ENCODE peak calls at places on chromosome 17, in six cellular contexts. One of them, this sample, is unnamed.
A peak's percentile ranks its signal among the peaks of the same experiment; 100 is the strongest.

GRCh38 chr17:81444610-81445339 is 49.5 kb downstream of the BAHCC1 start:
- DNase-seq in AG10803: no peak
- DNase-seq in psoas muscle: no peak
- DNase-seq in NCI-H1105 treated with DMSO at 0.1 percent for 48 hours: no peak
- DNase-seq in GM18507: no peak
- DNase-seq in stimulated activated naive CD4-positive, alpha-beta T cell: no peak
- DNase-seq in this sample: no peak

GRCh38 chr17:63961355-63962207 is 11.1 kb downstream of the SCN4A start:
- DNase-seq in NCI-H1105 treated with DMSO at 0.1 percent for 48 hours: no peak
- DNase-seq in AG10803: peak; percentile 37
- DNase-seq in stimulated activated naive CD4-positive, alpha-beta T cell: peak; percentile 44
- DNase-seq in psoas muscle: peak; percentile 95
- DNase-seq in GM18507: no peak
- DNase-seq in this sample: peak; percentile 8

GRCh38 chr17:29836643-29837042 is 93.4 kb downstream of the SSH2 start:
- DNase-seq in GM18507: no peak
- DNase-seq in NCI-H1105 treated with DMSO at 0.1 percent for 48 hours: no peak
- DNase-seq in stimulated activated naive CD4-positive, alpha-beta T cell: no peak
- DNase-seq in psoas muscle: no peak
- DNase-seq in AG10803: peak; percentile 60
- DNase-seq in this sample: peak; percentile 21

GRCh38 chr17:77460514-77461046 is 319.8 kb downstream of the SEC14L1 start:
- DNase-seq in GM18507: no peak
- DNase-seq in NCI-H1105 treated with DMSO at 0.1 percent for 48 hours: no peak
- DNase-seq in stimulated activated naive CD4-positive, alpha-beta T cell: no peak
- DNase-seq in psoas muscle: peak; percentile 40
- DNase-seq in AG10803: no peak
- DNase-seq in this sample: no peak

GRCh38 chr17:10821770-10822169 is 16.1 kb downstream of the PIRT start:
- DNase-seq in stimulated activated naive CD4-positive, alpha-beta T cell: no peak
- DNase-seq in AG10803: no peak
- DNase-seq in NCI-H1105 treated with DMSO at 0.1 percent for 48 hours: no peak
- DNase-seq in psoas muscle: no peak
- DNase-seq in GM18507: no peak
- DNase-seq in this sample: no peak

GRCh38 chr17:3888343-3889171 is 4.3 kb downstream of the CAMKK1 start:
- DNase-seq in AG10803: peak; percentile 94
- DNase-seq in stimulated activated naive CD4-positive, alpha-beta T cell: no peak
- DNase-seq in NCI-H1105 treated with DMSO at 0.1 percent for 48 hours: no peak
- DNase-seq in GM18507: no peak
- DNase-seq in psoas muscle: peak; percentile 90
- DNase-seq in this sample: peak; percentile 95

GRCh38 chr17:12201294-12201693 is 180.6 kb downstream of the MAP2K4 start:
- DNase-seq in GM18507: no peak
- DNase-seq in NCI-H1105 treated with DMSO at 0.1 percent for 48 hours: no peak
- DNase-seq in AG10803: no peak
- DNase-seq in psoas muscle: no peak
- DNase-seq in stimulated activated naive CD4-positive, alpha-beta T cell: no peak
- DNase-seq in this sample: no peak

GRCh38 chr17:79082311-79083190 is 7.9 kb downstream of the ENGASE start:
- DNase-seq in NCI-H1105 treated with DMSO at 0.1 percent for 48 hours: peak; percentile 11
- DNase-seq in stimulated activated naive CD4-positive, alpha-beta T cell: peak; percentile 44
- DNase-seq in psoas muscle: peak; percentile 76
- DNase-seq in AG10803: peak; percentile 20
- DNase-seq in GM18507: peak; percentile 46
- DNase-seq in this sample: no peak

GRCh38 chr17:17063546-17064122 is 21.4 kb downstream of the MPRIP start:
- DNase-seq in NCI-H1105 treated with DMSO at 0.1 percent for 48 hours: peak; percentile 54
- DNase-seq in GM18507: no peak
- DNase-seq in stimulated activated naive CD4-positive, alpha-beta T cell: no peak
- DNase-seq in AG10803: peak; percentile 44
- DNase-seq in psoas muscle: peak; percentile 94
- DNase-seq in this sample: no peak